ENCODE peak calls at places on chromosomes 4 and X, in seven cellular contexts. A, C, T, O, D, P and F are unnamed samples.

GRCh38 chr4:130563891-130564418 is 1468.0 kb downstream of the C4orf33 start:
- DNase-seq in A (no peak), C (no peak), T (no peak), O (no peak), D (no peak), P (no peak), F (no peak)

GRCh38 chrX:5870238-5870637 is 358.4 kb downstream of the NLGN4X start:
- DNase-seq in A (no peak), C (no peak), T (no peak), O (no peak), D (no peak), P (no peak), F (no peak)

GRCh38 chrX:107602694-107603239 is 25.5 kb upstream of the PRPS1 start:
- DNase-seq in A (no peak), C (no peak), T (no peak), O (no peak), D (peak), P (no peak), F (no peak)

GRCh38 chr4:83340692-83341343 is 6.2 kb upstream of the HPSE start:
- DNase-seq in A (no peak), C (no peak), T (no peak), O (no peak), D (no peak), P (no peak), F (peak)

GRCh38 chr4:67130411-67130810 is 414.9 kb downstream of the CENPC start:
- DNase-seq in A (no peak), C (peak), T (no peak), O (no peak), D (no peak), P (no peak), F (no peak)

GRCh38 chr4:74374561-74375327 is 9.8 kb downstream of the EREG start:
- DNase-seq in A (no peak), C (peak), T (no peak), O (peak), D (no peak), P (peak), F (no peak)

GRCh38 chrX:106177106-106177981 is 9.2 kb downstream of the PWWP3B start:
- DNase-seq in A (peak), C (no peak), T (no peak), O (peak), D (peak), P (peak), F (no peak)

GRCh38 chrX:43974076-43974475 is 886 bp upstream of the NDP start:
- DNase-seq in A (no peak), C (no peak), T (no peak), O (no peak), D (no peak), P (no peak), F (no peak)

GRCh38 chr4:152591361-152591760 is 55.5 kb upstream of the FBXW7 start:
- DNase-seq in A (peak), C (peak), T (no peak), O (peak), D (peak), P (peak), F (peak)

GRCh38 chr4:19945979-19946380 is 305.7 kb upstream of the SLIT2 start:
- DNase-seq in A (no peak), C (peak), T (no peak), O (peak), D (no peak), P (peak), F (no peak)

GRCh38 chr4:56372774-56373173 is 14.5 kb downstream of the AASDH start:
- DNase-seq in A (no peak), C (no peak), T (no peak), O (peak), D (no peak), P (no peak), F (no peak)